ENCODE peak calls at places on chromosomes 5 and 9, in ten cellular contexts. I, T, S, N, Q, F, A, D, X and B are unnamed samples.
A peak's percentile ranks its signal among the peaks of the same experiment; 100 is the strongest.

GRCh38 chr5:73443725-73444498 is 4.7 kb downstream of the FOXD1 start:
- DNase-seq in F (no peak), N (no peak), I (no peak), D (no peak), T (no peak), A (no peak), X (peak; percentile 47), S (no peak), Q (peak; percentile 92), B (no peak)

GRCh38 chr9:127021664-127022337 is 100.6 kb downstream of the ANGPTL2 start:
- DNase-seq in X (peak; percentile 94), D (no peak), F (peak; percentile 91), T (no peak), Q (peak; percentile 37), A (no peak), N (peak; percentile 90), I (no peak), S (peak; percentile 92), B (no peak)

GRCh38 chr5:61275841-61276240 is 56.2 kb upstream of the ZSWIM6 start:
- DNase-seq in A (no peak), Q (no peak), N (peak; percentile 59), F (no peak), D (no peak), X (peak; percentile 62), T (no peak), S (peak; percentile 81), I (no peak), B (no peak)

GRCh38 chr5:69367697-69368279 is 1.5 kb downstream of the AK6 start:
- DNase-seq in A (no peak), X (no peak), N (no peak), T (no peak), I (no peak), Q (no peak), S (peak; percentile 4), F (no peak), D (no peak), B (no peak)

GRCh38 chr5:141691867-141692532 is 10.0 kb upstream of the ARAP3 start:
- DNase-seq in S (peak; percentile 68), X (peak; percentile 73), I (no peak), A (peak; percentile 98), F (peak; percentile 90), Q (peak; percentile 90), N (peak; percentile 65), D (peak; percentile 89), T (peak; percentile 80), B (peak; percentile 78)

GRCh38 chr5:102782245-102782872 is 27.3 kb downstream of the PAM start:
- DNase-seq in X (no peak), I (no peak), T (no peak), D (no peak), F (no peak), Q (no peak), A (no peak), N (no peak), S (no peak), B (no peak)

GRCh38 chr5:127916875-127917573 is 166.5 kb upstream of the SLC12A2 start:
- DNase-seq in Q (no peak), A (no peak), D (no peak), S (no peak), N (no peak), F (no peak), T (no peak), I (no peak), X (no peak), B (no peak)

GRCh38 chr9:38079410-38080105 is 10.5 kb upstream of the SHB start:
- DNase-seq in N (peak; percentile 48), S (peak; percentile 85), A (no peak), X (peak; percentile 64), I (no peak), D (no peak), Q (no peak), F (no peak), T (no peak), B (no peak)

GRCh38 chr9:111316796-111317195 is 13.2 kb downstream of the OR2K2 start:
- DNase-seq in T (no peak), Q (no peak), N (no peak), F (no peak), S (no peak), X (no peak), A (no peak), D (no peak), I (no peak), B (no peak)

GRCh38 chr9:90641868-90642558 is 611 bp downstream of the DIRAS2 start:
- DNase-seq in F (no peak), I (no peak), A (no peak), S (no peak), Q (peak; percentile 43), T (no peak), N (no peak), D (no peak), X (peak; percentile 5), B (no peak)